ENCODE peak calls at places on chromosomes 1 and 21, in five cellular contexts. U, V, L, C and Y are unnamed samples.

GRCh38 chr1:232983375-232983774 is 33.0 kb downstream of the NTPCR start:
- DNase-seq in U (no peak), V (no peak), L (no peak), C (no peak), Y (no peak)

GRCh38 chr1:99600782-99601181 is 45.1 kb upstream of the PALMD start:
- DNase-seq in U (no peak), V (no peak), L (no peak), C (no peak), Y (no peak)

GRCh38 chr1:221778535-221779142 is 36.8 kb upstream of the DUSP10 start:
- DNase-seq in U (no peak), V (no peak), L (no peak), C (no peak), Y (no peak)

GRCh38 chr1:217333939-217334338 is 297.0 kb downstream of the GPATCH2 start:
- DNase-seq in U (no peak), V (no peak), L (no peak), C (peak), Y (no peak)

GRCh38 chr1:164588388-164589341 is 29.7 kb downstream of the PBX1 start:
- DNase-seq in U (peak), V (peak), L (peak), C (peak), Y (no peak)

GRCh38 chr1:99180915-99181314 is 83.4 kb upstream of the PLPPR4 start:
- DNase-seq in U (no peak), V (no peak), L (no peak), C (no peak), Y (no peak)

GRCh38 chr1:213415686-213416380 is 364.8 kb downstream of the RPS6KC1 start:
- DNase-seq in U (no peak), V (no peak), L (no peak), C (no peak), Y (no peak)

GRCh38 chr1:31095985-31096384 is 30.5 kb upstream of the PUM1 start:
- DNase-seq in U (no peak), V (no peak), L (no peak), C (no peak), Y (no peak)

GRCh38 chr1:209882942-209883340 is 55.1 kb upstream of the SYT14 start:
- DNase-seq in U (no peak), V (no peak), L (no peak), C (no peak), Y (no peak)

GRCh38 chr1:45552309-45552708 is 1.7 kb downstream of the AKR1A1 start:
- DNase-seq in U (no peak), V (no peak), L (no peak), C (no peak), Y (no peak)

DNA sequence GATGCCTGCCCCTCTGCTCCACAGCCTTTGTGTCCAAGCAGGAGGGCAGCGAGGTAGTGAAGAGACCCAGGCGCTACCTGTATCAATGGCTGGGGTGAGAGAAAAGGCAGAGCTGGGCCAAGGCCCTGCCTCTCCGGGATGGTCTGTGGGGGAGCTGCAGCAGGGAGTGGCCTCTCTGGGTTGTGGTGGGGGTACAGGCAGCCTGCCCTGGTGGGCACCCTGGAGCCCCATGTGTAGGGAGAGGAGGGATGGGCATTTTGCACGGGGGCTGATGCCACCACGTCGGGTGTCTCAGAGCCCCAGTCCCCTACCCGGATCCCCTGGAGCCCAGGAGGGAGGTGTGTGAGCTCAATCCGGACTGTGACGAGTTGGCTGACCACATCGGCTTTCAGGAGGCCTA is 754 bp downstream of the BGLAP start:
- DNase-seq in U (no peak), V (no peak), L (no peak), C (no peak), Y (no peak)
- TF ChIP-seq CTCF in U (no peak), V (no peak), L (no peak), C (no peak), Y (no peak)

DNA sequence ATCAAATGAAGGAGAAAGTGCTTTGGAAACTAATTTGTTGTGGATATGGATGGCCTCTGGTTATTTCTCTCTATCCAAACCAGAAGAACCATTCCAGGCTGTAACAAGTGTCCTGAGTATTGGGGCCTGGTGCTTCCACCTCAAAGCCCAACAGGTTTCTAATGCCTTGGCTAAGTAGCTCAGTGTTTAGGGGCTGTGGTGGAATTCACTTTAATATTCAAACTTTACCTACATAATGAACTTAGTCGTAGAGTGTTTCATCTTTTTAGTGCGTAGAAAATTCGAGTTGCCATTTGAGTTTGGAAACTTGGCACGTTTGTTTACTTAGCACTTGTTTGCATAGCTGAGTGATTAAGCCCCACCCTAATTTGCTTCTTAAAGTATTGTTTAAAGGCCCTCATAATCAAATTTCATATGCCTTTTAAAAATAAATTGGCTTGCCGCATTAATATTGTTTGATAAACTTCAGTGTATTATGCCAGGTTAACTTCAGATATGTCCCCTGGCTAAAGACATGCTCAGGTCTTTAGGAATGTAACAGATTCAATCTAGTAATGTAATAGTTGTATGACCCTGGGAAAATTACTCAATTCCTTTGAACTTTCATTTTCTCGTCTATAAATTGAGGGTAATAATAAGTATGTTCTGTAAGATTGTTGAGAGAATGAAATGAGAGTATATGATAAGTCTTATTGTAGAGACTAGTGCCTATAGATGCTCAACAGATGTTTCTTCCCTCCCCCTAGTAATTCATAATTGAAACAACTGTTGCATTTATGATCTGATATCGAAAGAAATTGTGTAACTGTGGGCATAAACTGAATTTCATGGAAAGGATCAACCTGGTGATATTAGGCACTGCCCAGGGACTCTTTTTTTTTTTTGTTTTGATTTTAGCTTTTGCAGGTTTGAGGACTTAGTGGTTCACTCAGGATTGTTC is 1.6 kb downstream of the AGO4 start:
- DNase-seq in U (no peak), V (no peak), L (no peak), C (no peak), Y (no peak)
- H3K4me3 ChIP-seq in U (peak), V (peak), L (peak), C (peak), Y (peak)

GRCh38 chr1:32613472-32613871 is 36.9 kb downstream of the ZBTB8OS start:
- DNase-seq in U (no peak), V (no peak), L (no peak), C (no peak), Y (no peak)

GRCh38 chr1:32611859-32612188 is 38.5 kb downstream of the ZBTB8OS start:
- DNase-seq in U (peak), V (no peak), L (no peak), C (no peak), Y (no peak)

GRCh38 chr1:32606972-32607371 is 43.4 kb downstream of the ZBTB8OS start:
- DNase-seq in U (no peak), V (no peak), L (no peak), C (no peak), Y (no peak)

GRCh38 chr1:32609180-32609579 is 41.2 kb downstream of the ZBTB8OS start:
- DNase-seq in U (no peak), V (no peak), L (no peak), C (no peak), Y (no peak)

DNA sequence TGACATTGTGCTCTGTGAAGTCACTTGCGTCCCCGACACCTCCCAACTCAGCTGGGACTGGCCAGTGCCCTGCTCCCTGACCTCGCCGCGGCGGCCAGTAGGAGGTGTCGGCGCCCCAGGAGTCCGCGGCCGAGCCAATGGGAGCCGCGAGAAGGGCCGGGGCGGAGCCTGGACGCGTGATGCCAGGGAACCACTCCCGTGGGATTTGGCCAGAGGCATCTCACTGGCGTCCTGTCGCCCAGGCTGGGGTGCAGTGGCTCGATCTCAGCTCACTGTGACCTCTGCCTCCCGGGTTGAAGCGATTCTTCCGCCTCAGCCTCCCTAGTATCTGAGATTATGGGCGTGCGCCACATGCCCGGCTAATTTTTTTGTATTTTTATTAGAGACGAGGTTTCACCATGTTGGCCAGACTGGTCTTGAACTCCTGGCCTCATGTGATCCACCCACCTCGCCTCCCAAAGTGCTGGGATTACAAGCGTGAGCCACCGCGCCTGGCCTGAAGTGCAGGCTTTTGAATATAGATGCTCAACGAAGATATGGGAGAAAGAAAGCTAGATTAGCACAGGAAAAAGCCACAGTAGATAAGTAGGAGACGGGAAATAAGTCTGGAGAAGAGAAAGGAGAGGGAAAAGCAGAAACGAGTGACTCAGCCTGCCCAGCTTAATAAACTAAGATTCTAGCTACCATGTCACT is 38.0 kb downstream of the ZBTB8OS start:
- DNase-seq in U (peak), V (peak), L (peak), C (peak), Y (peak)
- TF ChIP-seq CTCF in U (peak), V (peak), L (peak), C (no peak), Y (peak)

DNA sequence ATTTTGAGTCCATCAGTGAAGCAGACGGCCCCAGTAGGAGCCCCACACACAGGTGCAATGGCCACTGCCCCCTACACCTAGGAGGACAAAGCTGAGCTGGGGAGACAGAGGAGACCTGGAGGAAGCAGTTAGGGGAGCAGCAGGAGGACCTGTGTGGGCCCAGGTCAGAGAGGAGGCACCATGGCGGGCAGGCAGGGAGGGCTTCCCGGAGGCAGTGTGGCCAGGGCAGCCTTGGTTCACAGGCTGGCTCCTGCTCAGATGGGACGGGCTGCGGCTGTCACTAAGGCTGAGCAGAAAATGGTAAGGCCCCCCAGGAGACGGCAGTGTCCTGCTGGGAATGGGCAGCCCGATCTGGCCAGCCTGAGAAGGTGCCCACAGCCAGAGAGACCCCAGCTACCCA is 15.4 kb downstream of the MEGF6 start:
- DNase-seq in U (no peak), V (no peak), L (no peak), C (no peak), Y (no peak)
- H3K4me3 ChIP-seq in U (no peak), V (no peak), L (no peak), C (no peak), Y (no peak)

DNA sequence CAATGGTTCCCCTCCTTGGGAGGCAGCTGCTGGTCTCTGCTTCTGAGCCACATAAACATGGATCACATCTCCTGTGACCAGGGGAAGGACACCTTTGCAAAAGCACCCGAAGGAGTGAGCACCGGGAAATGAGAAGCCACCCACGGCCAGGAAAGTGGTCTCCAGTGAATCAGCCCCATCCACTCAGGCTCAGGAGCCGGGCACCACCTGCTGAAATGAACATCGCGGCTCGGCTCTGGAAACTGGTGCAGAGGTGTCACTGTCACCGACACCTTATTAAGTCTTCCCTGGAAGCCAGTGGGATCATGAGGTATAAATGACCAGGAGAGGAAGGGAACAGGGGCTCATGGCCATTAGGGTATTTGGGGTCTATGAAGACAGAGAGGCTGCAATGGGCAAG is 207.2 kb upstream of the C1orf174 start:
- DNase-seq in U (no peak), V (no peak), L (no peak), C (no peak), Y (no peak)
- TF ChIP-seq CTCF in U (no peak), V (no peak), L (no peak), C (no peak), Y (no peak)

GRCh38 chr1:33348676-33349080 is 27.8 kb upstream of the A3GALT2 start:
- DNase-seq in U (no peak), V (no peak), L (no peak), C (no peak), Y (no peak)

GRCh38 chr1:33349081-33349759 is 28.3 kb upstream of the A3GALT2 start:
- DNase-seq in U (no peak), V (no peak), L (peak), C (peak), Y (no peak)

GRCh38 chr1:33346921-33347649 is 26.2 kb upstream of the A3GALT2 start:
- DNase-seq in U (peak), V (no peak), L (no peak), C (no peak), Y (no peak)

GRCh38 chr1:33348194-33348593 is 27.3 kb upstream of the A3GALT2 start:
- DNase-seq in U (no peak), V (no peak), L (no peak), C (no peak), Y (no peak)

DNA sequence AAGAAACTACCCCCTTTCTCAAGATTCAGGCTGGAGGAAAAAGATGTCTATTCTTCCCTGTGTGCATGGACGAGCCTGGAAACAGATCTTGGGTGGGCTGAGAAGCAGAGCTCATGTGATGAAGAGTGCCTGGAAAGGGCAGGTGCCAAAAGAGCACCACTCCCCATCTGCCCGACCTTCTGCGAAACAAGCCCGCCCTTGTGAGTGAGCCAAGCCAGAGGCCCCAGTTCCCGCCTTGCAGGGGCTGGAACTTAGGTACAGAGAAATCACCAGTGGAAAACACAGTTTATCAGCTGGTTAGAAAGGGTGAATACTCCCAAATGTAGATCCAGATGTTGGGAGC is 26.7 kb upstream of the A3GALT2 start:
- DNase-seq in U (peak), V (no peak), L (no peak), C (no peak), Y (no peak)
- H3K4me3 ChIP-seq in U (peak), V (peak), L (peak), C (no peak), Y (peak)

GRCh38 chr21:14955936-14956520 is 108.8 kb downstream of the NRIP1 start:
- DNase-seq in U (no peak), V (no peak), L (no peak), C (no peak), Y (no peak)

GRCh38 chr21:14956826-14957225 is 108.0 kb downstream of the NRIP1 start:
- DNase-seq in U (peak), V (no peak), L (no peak), C (no peak), Y (no peak)

GRCh38 chr21:14949603-14950002 is 115.2 kb downstream of the NRIP1 start:
- DNase-seq in U (no peak), V (no peak), L (no peak), C (no peak), Y (no peak)

GRCh38 chr21:14957836-14958235 is 107.0 kb downstream of the NRIP1 start:
- DNase-seq in U (peak), V (no peak), L (no peak), C (no peak), Y (no peak)

GRCh38 chr21:14952916-14953315 is 111.9 kb downstream of the NRIP1 start:
- DNase-seq in U (no peak), V (no peak), L (no peak), C (no peak), Y (no peak)
- TF ChIP-seq CTCF in U (no peak), V (no peak), L (no peak), C (peak), Y (no peak)

DNA sequence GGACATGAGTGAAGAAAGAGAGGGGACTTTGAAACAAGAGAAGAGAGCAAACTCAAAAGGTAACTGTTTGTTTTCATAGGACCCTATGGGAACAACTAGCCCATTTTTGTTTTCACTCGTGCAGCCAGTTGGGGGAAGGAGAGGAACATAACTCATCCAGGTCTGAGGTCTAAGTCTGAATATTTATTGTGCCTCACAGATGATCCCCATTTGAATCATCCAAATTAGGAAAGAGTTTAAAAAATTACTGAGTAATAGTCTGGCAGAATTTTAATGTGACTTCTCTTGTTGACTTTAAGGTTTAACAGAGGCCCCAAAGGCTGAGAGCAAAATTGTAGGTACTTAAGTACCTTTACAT is 10.4 kb upstream of the TSPAN2 start:
- DNase-seq in U (no peak), V (no peak), L (no peak), C (no peak), Y (no peak)
- H3K4me3 ChIP-seq in U (no peak), V (peak), L (peak), C (no peak), Y (peak)

GRCh38 chr1:100930494-100930893 is 34.6 kb downstream of the SLC30A7 start:
- DNase-seq in U (no peak), V (no peak), L (no peak), C (no peak), Y (no peak)

GRCh38 chr1:100926240-100926639 is 30.4 kb downstream of the SLC30A7 start:
- DNase-seq in U (no peak), V (no peak), L (no peak), C (no peak), Y (no peak)

GRCh38 chr1:100924991-100925390 is 29.1 kb downstream of the SLC30A7 start:
- DNase-seq in U (no peak), V (no peak), L (no peak), C (no peak), Y (no peak)

GRCh38 chr1:100927276-100927675 is 31.4 kb downstream of the SLC30A7 start:
- DNase-seq in U (no peak), V (no peak), L (no peak), C (no peak), Y (no peak)

GRCh38 chr1:100928128-100928527 is 32.2 kb downstream of the SLC30A7 start:
- DNase-seq in U (no peak), V (no peak), L (no peak), C (peak), Y (no peak)
- TF ChIP-seq CTCF in U (no peak), V (no peak), L (no peak), C (peak), Y (no peak)